ENCODE peak calls at places on chromosomes 13 and 19, in five cellular contexts. One of them, this sample, is unnamed.

GRCh38 chr13:43411741-43412140 is 375.0 kb downstream of the ENOX1 start:
- DNase-seq in GM23338: no peak
- DNase-seq in psoas muscle: peak; percentile 26
- DNase-seq in thoracic aorta: no peak
- DNase-seq in mammary epithelial cell: no peak
- DNase-seq in this sample: no peak

GRCh38 chr13:78875792-78876580 is 217.0 kb upstream of the OBI1 start:
- DNase-seq in thoracic aorta: no peak
- DNase-seq in mammary epithelial cell: no peak
- DNase-seq in psoas muscle: no peak
- DNase-seq in GM23338: peak; percentile 67
- DNase-seq in this sample: peak; percentile 20

GRCh38 chr13:57629391-57629804 is 2.1 kb upstream of the PCDH17 start:
- DNase-seq in mammary epithelial cell: no peak
- DNase-seq in thoracic aorta: no peak
- DNase-seq in psoas muscle: no peak
- DNase-seq in GM23338: peak; percentile 11
- DNase-seq in this sample: no peak

GRCh38 chr19:2618611-2619010 is 83.9 kb downstream of the GNG7 start:
- DNase-seq in thoracic aorta: no peak
- DNase-seq in psoas muscle: peak; percentile 60
- DNase-seq in mammary epithelial cell: peak; percentile 77
- DNase-seq in GM23338: no peak
- DNase-seq in this sample: peak; percentile 86

GRCh38 chr19:48190288-48191284 is 20.1 kb downstream of the ZSWIM9 start:
- DNase-seq in psoas muscle: no peak
- DNase-seq in GM23338: peak; percentile 98
- DNase-seq in mammary epithelial cell: peak; percentile 99
- DNase-seq in thoracic aorta: no peak
- DNase-seq in this sample: no peak

GRCh38 chr13:113245858-113246791 is 36.7 kb downstream of the CUL4A start:
- DNase-seq in GM23338: peak; percentile 25
- DNase-seq in thoracic aorta: no peak
- DNase-seq in psoas muscle: no peak
- DNase-seq in mammary epithelial cell: no peak
- DNase-seq in this sample: no peak

GRCh38 chr19:54100560-54100959 is at the start of gene OSCAR:
- DNase-seq in thoracic aorta: no peak
- DNase-seq in GM23338: no peak
- DNase-seq in psoas muscle: no peak
- DNase-seq in mammary epithelial cell: no peak
- DNase-seq in this sample: no peak

GRCh38 chr13:98888222-98888889 is 89.5 kb downstream of the DOCK9 start:
- DNase-seq in psoas muscle: no peak
- DNase-seq in GM23338: peak; percentile 50
- DNase-seq in mammary epithelial cell: no peak
- DNase-seq in thoracic aorta: no peak
- DNase-seq in this sample: no peak

GRCh38 chr13:41588899-41589298 is 131.5 kb downstream of the RGCC start:
- DNase-seq in thoracic aorta: no peak
- DNase-seq in mammary epithelial cell: peak; percentile 93
- DNase-seq in psoas muscle: no peak
- DNase-seq in GM23338: peak; percentile 21
- DNase-seq in this sample: no peak

GRCh38 chr19:36573948-36574726 is 1.0 kb upstream of the ZNF529 start:
- DNase-seq in GM23338: peak; percentile 43
- DNase-seq in mammary epithelial cell: peak; percentile 47
- DNase-seq in thoracic aorta: no peak
- DNase-seq in psoas muscle: no peak
- DNase-seq in this sample: no peak

GRCh38 chr19:35931874-35932202 is 4.3 kb upstream of the LRFN3 start:
- DNase-seq in GM23338: no peak
- DNase-seq in mammary epithelial cell: no peak
- DNase-seq in thoracic aorta: no peak
- DNase-seq in psoas muscle: no peak
- DNase-seq in this sample: no peak

GRCh38 chr13:74573654-74574053 is 439.4 kb upstream of the KLF12 start:
- DNase-seq in psoas muscle: no peak
- DNase-seq in thoracic aorta: no peak
- DNase-seq in mammary epithelial cell: no peak
- DNase-seq in GM23338: peak; percentile 78
- DNase-seq in this sample: peak; percentile 8

GRCh38 chr13:46530084-46530935 is 22.7 kb upstream of the LRCH1 start:
- DNase-seq in psoas muscle: no peak
- DNase-seq in thoracic aorta: no peak
- DNase-seq in mammary epithelial cell: peak; percentile 20
- DNase-seq in GM23338: no peak
- DNase-seq in this sample: no peak

GRCh38 chr19:6473652-6474051 is 7.9 kb downstream of the DENND1C start:
- DNase-seq in psoas muscle: no peak
- DNase-seq in GM23338: no peak
- DNase-seq in mammary epithelial cell: no peak
- DNase-seq in thoracic aorta: no peak
- DNase-seq in this sample: no peak

GRCh38 chr19:13846533-13847032 is 30.4 kb upstream of the NANOS3 start:
- DNase-seq in mammary epithelial cell: peak; percentile 89
- DNase-seq in thoracic aorta: peak; percentile 88
- DNase-seq in GM23338: peak; percentile 94
- DNase-seq in psoas muscle: peak; percentile 89
- DNase-seq in this sample: peak; percentile 91

GRCh38 chr13:30585748-30586262 is 31.9 kb upstream of the USPL1 start:
- DNase-seq in psoas muscle: no peak
- DNase-seq in GM23338: no peak
- DNase-seq in mammary epithelial cell: no peak
- DNase-seq in thoracic aorta: no peak
- DNase-seq in this sample: no peak

GRCh38 chr13:20418953-20419352 is 106.7 kb downstream of the CRYL1 start:
- DNase-seq in psoas muscle: no peak
- DNase-seq in GM23338: no peak
- DNase-seq in thoracic aorta: no peak
- DNase-seq in mammary epithelial cell: no peak
- DNase-seq in this sample: no peak

GRCh38 chr19:46579286-46579944 is 21.7 kb upstream of the CALM3 start:
- DNase-seq in mammary epithelial cell: no peak
- DNase-seq in psoas muscle: no peak
- DNase-seq in GM23338: peak; percentile 88
- DNase-seq in thoracic aorta: no peak
- DNase-seq in this sample: peak; percentile 42

DNA sequence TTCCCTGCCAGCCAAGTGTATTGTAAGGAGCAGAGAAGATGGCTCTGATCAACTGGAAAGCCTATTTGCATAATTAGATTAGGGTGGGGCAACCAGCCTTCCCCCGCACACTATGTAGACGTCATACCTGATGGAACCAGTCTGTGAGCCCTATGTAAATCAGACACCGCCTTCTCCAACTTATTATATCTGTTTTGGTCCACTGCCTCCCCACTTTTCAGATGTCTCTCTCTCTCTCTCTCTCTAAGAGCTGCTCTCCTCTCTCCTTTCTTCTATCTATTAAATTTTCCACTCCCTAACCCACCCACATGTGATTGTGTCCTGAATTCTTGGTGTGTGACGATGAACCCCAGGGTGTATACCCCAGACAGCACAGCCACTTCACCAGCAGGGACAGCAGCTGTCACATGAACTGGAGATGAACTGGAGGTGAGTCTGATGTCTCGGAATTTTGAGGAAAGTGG is 514.4 kb downstream of the IRS2 start:
- DNase-seq in psoas muscle: no peak
- DNase-seq in GM23338: no peak
- DNase-seq in mammary epithelial cell: peak; percentile 72
- DNase-seq in thoracic aorta: no peak
- DNase-seq in this sample: no peak
- H3K4me3 ChIP-seq in psoas muscle: no peak overlapping the region
- H3K4me3 ChIP-seq in GM23338: no peak overlapping the region
- H3K4me3 ChIP-seq in mammary epithelial cell: peak overlapping the region; percentile 33
- H3K4me3 ChIP-seq in thoracic aorta: no peak overlapping the region
- H3K4me3 ChIP-seq in this sample: no peak overlapping the region

GRCh38 chr13:62019858-62020257 is 604.2 kb upstream of the PCDH20 start:
- DNase-seq in thoracic aorta: no peak
- DNase-seq in psoas muscle: no peak
- DNase-seq in GM23338: no peak
- DNase-seq in mammary epithelial cell: no peak
- DNase-seq in this sample: no peak

DNA sequence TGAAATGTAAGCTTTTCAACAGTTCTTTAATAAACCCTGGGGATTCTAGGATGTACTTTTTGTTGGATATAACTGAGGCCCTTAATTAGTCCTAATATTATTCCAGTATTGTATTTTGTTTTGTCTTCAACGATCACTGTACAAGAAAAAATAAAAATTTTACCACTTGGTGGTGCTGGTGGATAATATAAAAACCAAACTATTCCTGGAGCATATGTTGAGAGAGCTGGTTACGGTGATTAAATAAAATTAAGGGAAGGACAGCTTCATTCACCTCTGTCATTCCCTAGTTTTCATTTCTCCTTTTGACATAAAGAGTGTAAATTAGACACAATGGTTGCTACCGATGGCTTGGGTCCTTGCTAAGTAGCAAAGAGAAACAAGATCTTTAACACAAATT is 598.6 kb upstream of the PCDH20 start:
- DNase-seq in psoas muscle: no peak
- DNase-seq in GM23338: peak; percentile 38
- DNase-seq in thoracic aorta: no peak
- DNase-seq in mammary epithelial cell: no peak
- DNase-seq in this sample: no peak
- TF ChIP-seq CTCF in psoas muscle: peak; percentile 14
- TF ChIP-seq CTCF in GM23338: peak; percentile 52
- TF ChIP-seq CTCF in thoracic aorta: no peak
- TF ChIP-seq CTCF in mammary epithelial cell: no peak
- TF ChIP-seq CTCF in this sample: peak; percentile 27

GRCh38 chr19:41753936-41754529 is 1.3 kb upstream of the CEACAM6 start:
- DNase-seq in thoracic aorta: no peak
- DNase-seq in psoas muscle: no peak
- DNase-seq in GM23338: peak; percentile 71
- DNase-seq in mammary epithelial cell: peak; percentile 19
- DNase-seq in this sample: peak; percentile 71

GRCh38 chr19:41758846-41759245 is 3.5 kb downstream of the CEACAM6 start:
- DNase-seq in psoas muscle: no peak
- DNase-seq in mammary epithelial cell: peak; percentile 7
- DNase-seq in GM23338: no peak
- DNase-seq in thoracic aorta: no peak
- DNase-seq in this sample: no peak

GRCh38 chr19:41754596-41754995 is 734 bp upstream of the CEACAM6 start:
- DNase-seq in thoracic aorta: no peak
- DNase-seq in psoas muscle: no peak
- DNase-seq in GM23338: no peak
- DNase-seq in mammary epithelial cell: no peak
- DNase-seq in this sample: no peak

GRCh38 chr19:41753159-41753558 is 2.2 kb upstream of the CEACAM6 start:
- DNase-seq in mammary epithelial cell: peak; percentile 31
- DNase-seq in thoracic aorta: no peak
- DNase-seq in GM23338: peak; percentile 85
- DNase-seq in psoas muscle: peak; percentile 29
- DNase-seq in this sample: peak; percentile 65

DNA sequence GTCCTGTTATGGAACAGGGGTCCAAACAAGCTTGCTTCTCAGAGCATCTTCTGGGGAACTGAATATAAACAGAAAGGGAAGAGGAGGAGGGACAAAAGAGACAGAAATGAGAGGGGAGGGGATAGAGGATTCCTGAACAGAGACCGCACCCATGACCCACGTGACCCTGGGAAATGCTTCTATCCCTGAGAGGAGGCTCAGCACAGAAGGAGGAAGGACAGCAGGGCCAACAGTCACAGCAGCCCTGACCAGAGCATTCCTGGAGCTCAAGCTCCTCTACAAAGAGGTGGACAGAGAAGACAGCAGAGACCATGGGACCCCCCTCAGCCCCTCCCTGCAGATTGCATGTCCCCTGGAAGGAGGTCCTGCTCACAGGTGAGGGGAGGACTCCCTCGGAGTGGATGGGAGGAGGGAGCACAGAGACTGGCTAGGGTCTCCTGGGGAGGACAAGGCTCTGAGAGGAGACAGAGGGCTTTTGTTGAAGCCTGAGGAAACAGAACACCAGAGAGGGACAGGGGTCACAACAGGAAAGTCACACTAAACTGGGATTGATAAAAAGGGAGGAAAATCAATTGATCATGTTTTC is at the start of gene CEACAM6:
- DNase-seq in thoracic aorta: no peak
- DNase-seq in GM23338: peak; percentile 49
- DNase-seq in mammary epithelial cell: no peak
- DNase-seq in psoas muscle: no peak
- DNase-seq in this sample: no peak
- H3K4me3 ChIP-seq in thoracic aorta: no peak within 1 kb of the TSS
- H3K4me3 ChIP-seq in GM23338: no peak within 1 kb of the TSS
- H3K4me3 ChIP-seq in mammary epithelial cell: no peak within 1 kb of the TSS
- H3K4me3 ChIP-seq in psoas muscle: no peak within 1 kb of the TSS
- H3K4me3 ChIP-seq in this sample: no peak within 1 kb of the TSS

GRCh38 chr13:96984061-96984508 is 10.2 kb downstream of the OXGR1 start:
- DNase-seq in thoracic aorta: no peak
- DNase-seq in GM23338: peak; percentile 69
- DNase-seq in mammary epithelial cell: peak; percentile 64
- DNase-seq in psoas muscle: no peak
- DNase-seq in this sample: no peak
- TF ChIP-seq CTCF in thoracic aorta: no peak
- TF ChIP-seq CTCF in GM23338: peak; percentile 58
- TF ChIP-seq CTCF in mammary epithelial cell: peak; percentile 16
- TF ChIP-seq CTCF in psoas muscle: no peak
- TF ChIP-seq CTCF in this sample: no peak

GRCh38 chr13:28717170-28717569 is 1.6 kb downstream of the SLC46A3 start:
- DNase-seq in mammary epithelial cell: no peak
- DNase-seq in thoracic aorta: no peak
- DNase-seq in psoas muscle: no peak
- DNase-seq in GM23338: no peak
- DNase-seq in this sample: no peak
- H3K4me3 ChIP-seq in mammary epithelial cell: no peak overlapping the region
- H3K4me3 ChIP-seq in thoracic aorta: no peak overlapping the region
- H3K4me3 ChIP-seq in psoas muscle: peak overlapping the region; percentile 96
- H3K4me3 ChIP-seq in GM23338: no peak overlapping the region
- H3K4me3 ChIP-seq in this sample: peak overlapping the region; percentile 87

DNA sequence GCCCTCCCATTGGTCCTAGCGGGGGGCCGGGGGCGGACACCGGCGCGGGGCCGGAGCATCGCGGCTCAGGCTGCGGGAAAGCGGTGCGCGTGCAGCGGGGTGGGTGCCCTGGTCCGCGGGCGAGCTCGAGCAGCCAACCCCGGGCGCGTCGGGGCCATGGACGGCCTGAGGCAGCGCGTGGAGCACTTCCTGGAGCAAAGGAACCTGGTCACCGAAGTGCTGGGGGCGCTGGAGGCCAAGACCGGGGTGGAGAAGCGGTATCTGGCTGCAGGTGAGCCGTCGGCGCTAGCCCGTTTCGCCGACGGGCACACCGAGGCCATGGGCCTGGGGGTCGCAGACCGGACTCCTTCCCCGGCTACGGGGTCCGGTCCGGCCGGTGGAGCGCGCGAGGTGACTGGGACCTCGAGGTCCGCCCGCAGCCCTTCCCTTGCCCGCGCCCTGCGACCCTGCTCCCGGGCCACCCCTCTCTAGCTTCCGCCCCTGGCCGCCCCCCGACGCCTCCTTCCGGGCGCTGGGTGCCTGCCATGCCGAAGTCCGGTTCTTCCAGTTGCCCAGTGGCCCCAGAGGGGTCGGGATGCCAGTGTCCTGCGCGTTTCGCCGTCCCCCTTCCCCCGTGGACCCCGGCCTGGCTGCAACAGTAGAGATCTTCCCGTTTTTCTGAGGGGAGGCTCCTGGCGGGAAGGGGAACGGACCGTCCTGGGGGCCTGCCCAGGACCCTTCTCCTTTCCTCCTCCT is at the start of gene REEP6:
- DNase-seq in GM23338: no peak
- DNase-seq in thoracic aorta: no peak
- DNase-seq in mammary epithelial cell: no peak
- DNase-seq in psoas muscle: no peak
- DNase-seq in this sample: no peak
- TF ChIP-seq CTCF in GM23338: no peak
- TF ChIP-seq CTCF in thoracic aorta: no peak
- TF ChIP-seq CTCF in mammary epithelial cell: no peak
- TF ChIP-seq CTCF in psoas muscle: no peak
- TF ChIP-seq CTCF in this sample: no peak